ENCODE peak calls at places on chromosome 14, in five cellular contexts. N, R, E, M and P are unnamed samples.

GRCh38 chr14:92930737-92931602 is 8.0 kb downstream of the CHGA start:
- DNase-seq in N (no peak), M (no peak), R (no peak), E (no peak), P (no peak)

GRCh38 chr14:101491841-101492240 is 69.5 kb upstream of the DIO3 start:
- DNase-seq in N (no peak), M (no peak), R (peak), E (peak), P (no peak)

GRCh38 chr14:103130965-103131364 is 7.7 kb downstream of the TNFAIP2 start:
- DNase-seq in N (peak), R (no peak), E (peak), M (no peak), P (peak)

GRCh38 chr14:104797112-104798044 is 1.8 kb upstream of the AKT1 start:
- DNase-seq in M (peak), E (peak), R (no peak), N (no peak), P (no peak)

GRCh38 chr14:95320076-95320895 is 578 bp upstream of the CLMN start:
- DNase-seq in E (no peak), R (no peak), M (peak), N (no peak), P (no peak)

GRCh38 chr14:101242442-101243385 is 318.6 kb upstream of the DIO3 start:
- DNase-seq in E (no peak), R (peak), N (no peak), M (no peak), P (no peak)

GRCh38 chr14:61280526-61281185 is 482 bp downstream of the TMEM30B start:
- DNase-seq in M (peak), R (no peak), N (peak), E (peak), P (no peak)

GRCh38 chr14:90903101-90903500 is 86.9 kb upstream of the TTC7B start:
- DNase-seq in R (no peak), E (peak), M (no peak), N (peak), P (peak)

GRCh38 chr14:51977075-51977474 is 12.3 kb upstream of the RTRAF start:
- DNase-seq in M (no peak), R (no peak), N (peak), E (no peak), P (no peak)

GRCh38 chr14:69928111-69928523 is 48.9 kb downstream of the SMOC1 start:
- DNase-seq in E (peak), M (no peak), N (no peak), R (no peak), P (peak)

GRCh38 chr14:68627050-68627867 is 165.6 kb downstream of the ZFP36L1 start:
- DNase-seq in R (peak), N (no peak), E (peak), M (no peak), P (peak)

GRCh38 chr14:75875958-75876357 is 105.8 kb downstream of the TGFB3 start:
- DNase-seq in R (no peak), M (no peak), N (no peak), E (no peak), P (no peak)

GRCh38 chr14:100717371-100717770 is 9.3 kb upstream of the DLK1 start:
- DNase-seq in N (no peak), R (no peak), M (no peak), E (no peak), P (no peak)

GRCh38 chr14:22939684-22940083 is 10.5 kb upstream of the PRMT5 start:
- DNase-seq in R (no peak), N (no peak), M (no peak), E (no peak), P (no peak)

GRCh38 chr14:68507544-68508081 is 285.3 kb downstream of the ZFP36L1 start:
- DNase-seq in R (no peak), N (no peak), M (no peak), E (peak), P (no peak)

GRCh38 chr14:101408077-101408831 is 153.0 kb upstream of the DIO3 start:
- DNase-seq in R (no peak), M (no peak), N (peak), E (no peak), P (no peak)

GRCh38 chr14:91125271-91125661 is 11.4 kb downstream of the DGLUCY start:
- DNase-seq in M (no peak), E (no peak), N (no peak), R (no peak), P (no peak)

GRCh38 chr14:75520852-75521251 is 1.4 kb upstream of the BATF start:
- DNase-seq in R (no peak), E (no peak), N (no peak), M (no peak), P (no peak)

GRCh38 chr14:88168498-88169165 is 154.4 kb downstream of the KCNK10 start:
- DNase-seq in M (no peak), N (peak), R (peak), E (peak), P (no peak)

GRCh38 chr14:23951590-23952143 is 1.9 kb upstream of the DHRS4 start:
- DNase-seq in E (peak), M (no peak), R (no peak), N (no peak), P (no peak)

GRCh38 chr14:32077081-32078029 is at the start of gene ARHGAP5:
- DNase-seq in N (peak), E (peak), R (peak), M (no peak), P (no peak)

GRCh38 chr14:105866841-105867321 is 340.5 kb downstream of the TMEM121 start:
- DNase-seq in E (peak), M (no peak), R (peak), N (no peak), P (no peak)

GRCh38 chr14:34554540-34555250 is 15.2 kb upstream of the EAPP start:
- DNase-seq in E (no peak), R (no peak), M (no peak), N (no peak), P (no peak)

GRCh38 chr14:87638196-87638595 is 354.8 kb downstream of the GALC start:
- DNase-seq in R (no peak), E (no peak), N (no peak), M (no peak), P (no peak)

GRCh38 chr14:81269100-81269978 is 48.6 kb upstream of the GTF2A1 start:
- DNase-seq in N (peak), E (peak), M (no peak), R (no peak), P (peak)
- TF ChIP-seq CTCF in N (peak), E (peak), M (peak), R (peak), P (peak)

DNA sequence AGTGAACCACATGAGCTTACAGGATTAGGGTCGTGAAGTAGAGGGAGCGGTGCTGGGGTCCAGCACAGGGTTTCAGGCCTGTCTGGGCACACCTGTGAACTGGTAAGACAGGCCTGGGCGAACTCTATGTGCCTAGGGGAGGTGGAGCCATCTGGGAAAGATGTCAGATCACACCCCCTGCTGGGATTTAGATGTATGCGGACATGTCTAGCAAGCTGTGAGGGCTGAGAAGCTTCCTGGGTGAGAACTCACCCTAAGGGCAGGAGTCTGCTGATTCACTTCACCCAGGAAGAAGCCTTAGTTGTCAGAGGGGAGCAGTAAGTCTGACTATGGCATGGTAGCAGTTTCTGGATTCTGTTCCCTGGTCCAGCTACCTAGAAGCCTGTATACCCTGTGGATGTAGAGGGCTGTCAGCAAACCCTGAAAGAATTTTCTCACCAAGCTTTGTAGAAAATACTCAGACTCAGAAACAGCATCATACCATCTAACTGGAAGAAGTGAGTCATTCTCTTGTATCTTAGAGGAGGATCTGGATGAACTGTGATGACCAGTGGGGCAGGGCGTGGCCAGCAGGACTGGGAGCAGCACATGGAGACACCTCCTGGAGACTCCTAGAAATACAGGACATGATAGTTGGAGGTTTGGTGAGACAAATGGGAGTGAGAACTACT is 11.2 kb upstream of the PYGL start:
- DNase-seq in R (no peak), N (peak), M (peak), E (peak), P (peak)
- H3K4me3 ChIP-seq in R (no peak), N (no peak), M (no peak), E (no peak), P (no peak)

GRCh38 chr14:58298880-58299664 is 717 bp downstream of the ARID4A start:
- DNase-seq in R (peak), M (peak), N (no peak), E (peak), P (no peak)

GRCh38 chr14:58297762-58298476 is 436 bp upstream of the ARID4A start:
- DNase-seq in M (peak), E (peak), N (peak), R (peak), P (peak)

GRCh38 chr14:58298477-58298879 is at the start of gene ARID4A:
- DNase-seq in N (no peak), R (peak), E (peak), M (peak), P (peak)

GRCh38 chr14:58296731-58297130 is 1.6 kb upstream of the ARID4A start:
- DNase-seq in R (no peak), N (peak), E (no peak), M (no peak), P (no peak)

DNA sequence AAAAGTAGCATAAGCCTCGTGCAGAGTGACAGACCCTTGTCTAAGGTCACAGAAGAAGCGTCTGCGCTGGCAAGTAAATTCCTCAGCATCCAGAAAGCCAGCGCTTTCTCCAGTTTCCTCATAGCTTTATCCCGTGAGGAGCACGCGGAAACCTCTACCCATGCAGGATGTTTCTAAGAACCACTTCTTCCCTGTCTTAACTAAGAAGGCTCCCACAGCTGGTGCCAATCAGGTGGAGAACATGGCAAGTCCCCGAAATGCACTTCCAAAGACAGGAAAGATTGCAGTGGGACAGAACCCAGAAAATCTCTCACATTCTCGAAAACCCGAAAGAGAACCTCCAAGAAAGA is 968 bp upstream of the ARID4A start:
- DNase-seq in E (no peak), R (peak), N (no peak), M (no peak), P (peak)
- TF ChIP-seq CTCF in E (no peak), R (no peak), N (no peak), M (no peak), P (no peak)

DNA sequence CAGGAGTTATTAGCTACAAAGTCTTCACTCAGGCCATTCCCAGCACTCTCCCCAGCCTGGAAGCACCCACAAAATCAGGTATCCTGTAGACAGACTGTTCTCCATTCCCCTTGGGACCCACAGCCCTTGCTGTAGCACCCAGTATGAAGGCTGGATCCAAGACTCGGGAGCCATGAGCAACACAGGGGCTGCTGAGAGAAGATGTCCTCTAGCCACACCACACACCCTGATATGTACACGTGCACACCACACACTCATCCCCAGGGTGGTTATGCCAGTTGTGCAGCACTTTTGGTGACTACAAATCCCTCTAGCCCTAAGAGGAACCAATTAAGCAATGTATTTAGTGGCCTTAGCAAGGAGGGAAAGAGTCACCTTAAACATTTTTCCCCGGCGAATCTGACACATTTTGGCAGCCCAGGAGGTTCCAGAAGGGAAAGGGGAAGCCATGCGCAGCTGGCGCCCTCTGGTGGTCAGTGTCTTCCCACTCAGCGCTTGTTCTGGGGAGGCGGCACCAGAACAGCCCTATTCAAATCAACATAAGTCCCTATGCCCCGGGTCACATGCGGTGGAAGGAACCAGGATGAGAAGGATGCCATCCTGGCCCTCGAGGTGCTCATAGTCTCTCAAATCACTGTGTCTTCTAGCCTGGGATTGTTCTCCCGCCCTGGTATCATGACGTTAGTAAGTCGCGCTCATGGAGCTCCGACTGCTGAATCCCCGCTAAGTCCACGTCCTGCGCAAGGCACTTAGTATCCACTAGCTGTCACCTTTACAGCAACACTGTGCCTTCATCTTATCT is 96.9 kb downstream of the GCH1 start:
- DNase-seq in E (peak), M (peak), N (peak), R (peak), P (no peak)
- H3K4me3 ChIP-seq in E (no peak), M (peak), N (no peak), R (peak), P (no peak)

GRCh38 chr14:21072102-21072501 is 2.0 kb downstream of the ARHGEF40 start:
- DNase-seq in N (peak), M (no peak), E (no peak), R (no peak), P (no peak)
- TF ChIP-seq CTCF in N (no peak), M (no peak), E (no peak), R (no peak), P (no peak)

DNA sequence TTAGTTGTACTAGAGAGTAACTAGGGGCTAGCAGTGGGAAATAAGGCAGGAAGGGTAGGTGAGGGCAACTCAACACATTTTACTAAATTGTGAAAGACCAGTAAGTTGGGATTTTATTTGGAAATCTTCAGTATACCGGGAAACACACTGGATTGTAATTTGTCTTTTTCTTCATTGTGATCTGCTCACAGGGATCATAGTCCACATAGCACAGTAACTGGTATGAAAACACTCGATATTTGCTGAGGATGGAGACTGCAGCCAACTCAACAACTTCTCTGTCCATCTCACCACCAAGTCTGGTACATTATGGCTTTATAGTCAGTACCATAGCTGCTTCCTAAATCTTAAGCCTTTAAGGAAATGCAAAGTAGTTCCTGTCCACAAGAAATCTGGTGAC is 2.5 kb downstream of the SLIRP start:
- DNase-seq in M (no peak), N (no peak), E (no peak), R (no peak), P (no peak)
- H3K4me3 ChIP-seq in M (no peak), N (no peak), E (no peak), R (no peak), P (no peak)

DNA sequence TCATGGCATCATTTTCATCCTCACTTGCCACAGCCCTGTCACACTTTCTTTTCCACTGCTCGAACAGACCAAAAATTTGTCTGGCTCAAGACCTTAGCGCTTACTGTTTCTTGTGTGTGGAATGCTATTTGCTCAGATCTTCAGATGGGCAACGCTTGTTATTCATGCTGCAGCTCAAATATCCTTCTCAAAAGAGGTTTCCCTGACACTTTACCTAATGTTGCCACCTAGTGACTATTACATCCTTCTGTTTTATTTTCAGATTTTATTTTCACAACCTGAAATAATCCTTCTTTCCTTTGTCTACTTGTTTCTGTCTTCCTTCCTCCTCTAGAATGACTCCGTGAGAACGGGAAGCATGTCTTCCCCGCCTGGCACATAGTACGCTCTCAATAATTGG is 5.6 kb downstream of the FBXO33 start:
- DNase-seq in M (no peak), N (peak), E (no peak), R (no peak), P (no peak)
- TF ChIP-seq CTCF in M (peak), N (peak), E (peak), R (no peak), P (peak)

DNA sequence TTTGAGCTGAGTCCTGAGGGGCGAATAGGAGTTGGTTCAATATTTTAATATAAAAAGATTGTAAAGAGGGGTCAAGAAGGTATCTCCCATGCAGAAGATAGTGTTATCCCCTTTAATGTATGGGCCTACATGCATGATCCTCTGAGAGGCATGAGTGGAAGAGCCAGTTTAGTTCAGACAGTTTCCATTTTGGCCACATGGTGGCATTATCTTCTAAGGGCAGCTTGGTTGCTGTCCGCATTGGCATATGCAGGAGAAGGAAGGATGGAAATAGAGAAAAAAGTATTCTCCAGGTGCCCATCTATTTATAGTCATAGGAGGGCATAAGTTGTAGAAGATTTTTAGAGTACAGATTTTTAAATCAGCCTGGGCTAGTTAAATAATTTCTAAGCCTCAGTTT is 5.4 kb downstream of the SAMD4A start:
- DNase-seq in R (no peak), E (no peak), N (peak), M (no peak), P (no peak)
- H3K4me3 ChIP-seq in R (no peak), E (no peak), N (no peak), M (no peak), P (no peak)

DNA sequence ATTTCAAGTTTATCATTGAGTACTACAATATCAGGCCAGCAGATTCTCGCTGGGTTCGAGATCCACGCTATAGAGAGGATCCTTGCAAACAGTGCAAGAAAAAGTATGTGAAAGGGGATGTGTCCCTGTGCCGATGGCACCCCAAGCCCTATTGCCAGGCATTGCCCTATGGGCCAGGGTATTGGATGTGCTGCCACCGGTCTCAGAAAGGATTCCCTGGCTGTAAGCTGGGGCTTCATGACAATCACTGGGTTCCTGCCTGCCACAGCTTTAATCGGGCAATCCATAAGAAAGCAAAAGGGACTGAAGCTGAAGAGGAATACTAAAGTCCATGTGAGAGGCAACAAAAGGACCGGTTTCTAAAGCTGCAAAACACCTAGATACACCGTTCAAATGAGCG is 59.4 kb downstream of the ATG14 start:
- DNase-seq in N (no peak), E (no peak), R (no peak), M (no peak), P (no peak)
- TF ChIP-seq CTCF in N (no peak), E (no peak), R (no peak), M (no peak), P (no peak)